ENCODE peak calls at places on chromosomes 7 and 10, in ten cellular contexts. One of them, this sample, is unnamed.

GRCh38 chr7:112202819-112203218 is 3.4 kb downstream of the DOCK4 start:
- DNase-seq in bronchial epithelial cell: no peak
- DNase-seq in pancreas: no peak
- DNase-seq in small intestine: peak; percentile 8
- DNase-seq in uterus: no peak
- DNase-seq in BJ: no peak
- DNase-seq in mesenchymal stem cell: peak; percentile 27
- DNase-seq in fibroblast of lung: no peak
- DNase-seq in brain microvascular endothelial cell: no peak
- DNase-seq in aorta: peak; percentile 49
- DNase-seq in this sample: peak; percentile 27

GRCh38 chr10:50540069-50540825 is 83.5 kb downstream of the SGMS1 start:
- DNase-seq in small intestine: no peak
- DNase-seq in aorta: no peak
- DNase-seq in pancreas: no peak
- DNase-seq in BJ: no peak
- DNase-seq in uterus: no peak
- DNase-seq in mesenchymal stem cell: no peak
- DNase-seq in bronchial epithelial cell: peak; percentile 45
- DNase-seq in fibroblast of lung: no peak
- DNase-seq in brain microvascular endothelial cell: no peak
- DNase-seq in this sample: no peak

GRCh38 chr7:49483142-49483541 is 290.3 kb upstream of the VWC2 start:
- DNase-seq in pancreas: peak; percentile 8
- DNase-seq in aorta: no peak
- DNase-seq in mesenchymal stem cell: no peak
- DNase-seq in uterus: no peak
- DNase-seq in BJ: no peak
- DNase-seq in fibroblast of lung: no peak
- DNase-seq in brain microvascular endothelial cell: no peak
- DNase-seq in small intestine: no peak
- DNase-seq in bronchial epithelial cell: no peak
- DNase-seq in this sample: no peak

GRCh38 chr7:7670490-7670889 is 29.9 kb downstream of the UMAD1 start:
- DNase-seq in aorta: no peak
- DNase-seq in BJ: no peak
- DNase-seq in fibroblast of lung: no peak
- DNase-seq in pancreas: no peak
- DNase-seq in small intestine: no peak
- DNase-seq in mesenchymal stem cell: no peak
- DNase-seq in brain microvascular endothelial cell: no peak
- DNase-seq in bronchial epithelial cell: no peak
- DNase-seq in uterus: no peak
- DNase-seq in this sample: no peak

GRCh38 chr10:114545071-114545470 is 113.0 kb downstream of the ABLIM1 start:
- DNase-seq in mesenchymal stem cell: no peak
- DNase-seq in brain microvascular endothelial cell: no peak
- DNase-seq in fibroblast of lung: peak; percentile 30
- DNase-seq in BJ: no peak
- DNase-seq in bronchial epithelial cell: peak; percentile 34
- DNase-seq in pancreas: no peak
- DNase-seq in aorta: no peak
- DNase-seq in small intestine: no peak
- DNase-seq in uterus: no peak
- DNase-seq in this sample: no peak

GRCh38 chr10:90326498-90327267 is 531.2 kb downstream of the HTR7 start:
- DNase-seq in pancreas: no peak
- DNase-seq in small intestine: no peak
- DNase-seq in mesenchymal stem cell: peak; percentile 45
- DNase-seq in uterus: no peak
- DNase-seq in bronchial epithelial cell: peak; percentile 55
- DNase-seq in brain microvascular endothelial cell: peak; percentile 23
- DNase-seq in aorta: no peak
- DNase-seq in fibroblast of lung: peak; percentile 82
- DNase-seq in BJ: no peak
- DNase-seq in this sample: no peak

GRCh38 chr7:102991540-102992214 is 78.9 kb downstream of the LRRC17 start:
- DNase-seq in bronchial epithelial cell: peak; percentile 96
- DNase-seq in pancreas: peak; percentile 73
- DNase-seq in uterus: no peak
- DNase-seq in aorta: no peak
- DNase-seq in fibroblast of lung: peak; percentile 100
- DNase-seq in brain microvascular endothelial cell: peak; percentile 97
- DNase-seq in mesenchymal stem cell: peak; percentile 97
- DNase-seq in BJ: peak; percentile 74
- DNase-seq in small intestine: peak; percentile 73
- DNase-seq in this sample: peak; percentile 55

GRCh38 chr10:62651341-62651740 is 153.2 kb upstream of the ADO start:
- DNase-seq in uterus: no peak
- DNase-seq in pancreas: no peak
- DNase-seq in bronchial epithelial cell: peak; percentile 5
- DNase-seq in fibroblast of lung: peak; percentile 69
- DNase-seq in mesenchymal stem cell: no peak
- DNase-seq in brain microvascular endothelial cell: no peak
- DNase-seq in aorta: no peak
- DNase-seq in small intestine: no peak
- DNase-seq in BJ: no peak
- DNase-seq in this sample: no peak

GRCh38 chr7:137760111-137760510 is 86.7 kb downstream of the DGKI start:
- DNase-seq in BJ: no peak
- DNase-seq in pancreas: peak; percentile 30
- DNase-seq in small intestine: no peak
- DNase-seq in aorta: no peak
- DNase-seq in mesenchymal stem cell: no peak
- DNase-seq in brain microvascular endothelial cell: no peak
- DNase-seq in uterus: peak; percentile 19
- DNase-seq in fibroblast of lung: peak; percentile 59
- DNase-seq in bronchial epithelial cell: no peak
- DNase-seq in this sample: no peak

GRCh38 chr10:3091921-3092320 is 24.6 kb downstream of the PFKP start:
- DNase-seq in BJ: no peak
- DNase-seq in uterus: no peak
- DNase-seq in fibroblast of lung: no peak
- DNase-seq in small intestine: no peak
- DNase-seq in aorta: no peak
- DNase-seq in pancreas: no peak
- DNase-seq in brain microvascular endothelial cell: no peak
- DNase-seq in mesenchymal stem cell: no peak
- DNase-seq in bronchial epithelial cell: no peak
- DNase-seq in this sample: no peak
- H3K36me3 ChIP-seq in BJ: no peaks in the 10 kb centered on the region
- H3K36me3 ChIP-seq in uterus: no peaks in the 10 kb centered on the region
- H3K36me3 ChIP-seq in fibroblast of lung: peaks cover 5% of the 10 kb centered on the region
- H3K36me3 ChIP-seq in small intestine: no peaks in the 10 kb centered on the region
- H3K36me3 ChIP-seq in aorta: no peaks in the 10 kb centered on the region
- H3K36me3 ChIP-seq in pancreas: no peaks in the 10 kb centered on the region
- H3K36me3 ChIP-seq in brain microvascular endothelial cell: peaks cover 4% of the 10 kb centered on the region
- H3K36me3 ChIP-seq in mesenchymal stem cell: no peaks in the 10 kb centered on the region
- H3K36me3 ChIP-seq in bronchial epithelial cell: peaks cover 5% of the 10 kb centered on the region
- H3K36me3 ChIP-seq in this sample: no peaks in the 10 kb centered on the region

DNA sequence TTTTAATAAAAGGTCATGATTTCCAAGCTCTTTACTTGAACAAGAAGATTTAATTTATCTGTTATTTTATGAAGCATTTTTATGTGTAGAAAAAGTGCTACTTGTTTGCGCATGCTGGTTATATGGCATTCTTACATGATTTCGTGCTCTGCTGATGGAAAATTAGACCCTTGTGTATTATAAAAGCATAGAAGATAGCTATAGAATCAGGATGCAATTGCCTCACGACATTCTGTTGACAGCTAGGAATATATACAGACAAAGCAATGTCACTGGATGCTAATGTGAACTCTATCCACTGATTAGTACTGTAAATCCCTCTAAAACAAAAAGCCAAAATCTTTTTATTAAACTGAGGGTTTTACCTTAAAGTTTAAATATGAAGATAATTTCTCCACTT is 255.9 kb downstream of the MDFIC start:
- DNase-seq in mesenchymal stem cell: no peak
- DNase-seq in aorta: no peak
- DNase-seq in brain microvascular endothelial cell: no peak
- DNase-seq in fibroblast of lung: no peak
- DNase-seq in uterus: no peak
- DNase-seq in pancreas: no peak
- DNase-seq in BJ: no peak
- DNase-seq in bronchial epithelial cell: no peak
- DNase-seq in small intestine: no peak
- DNase-seq in this sample: no peak
- H3K4me3 ChIP-seq in mesenchymal stem cell: no peak overlapping the region
- H3K4me3 ChIP-seq in aorta: no peak overlapping the region
- H3K4me3 ChIP-seq in brain microvascular endothelial cell: no peak overlapping the region
- H3K4me3 ChIP-seq in fibroblast of lung: no peak overlapping the region
- H3K4me3 ChIP-seq in uterus: no peak overlapping the region
- H3K4me3 ChIP-seq in pancreas: no peak overlapping the region
- H3K4me3 ChIP-seq in BJ: no peak overlapping the region
- H3K4me3 ChIP-seq in bronchial epithelial cell: no peak overlapping the region
- H3K4me3 ChIP-seq in small intestine: no peak overlapping the region
- H3K4me3 ChIP-seq in this sample: no peak overlapping the region

DNA sequence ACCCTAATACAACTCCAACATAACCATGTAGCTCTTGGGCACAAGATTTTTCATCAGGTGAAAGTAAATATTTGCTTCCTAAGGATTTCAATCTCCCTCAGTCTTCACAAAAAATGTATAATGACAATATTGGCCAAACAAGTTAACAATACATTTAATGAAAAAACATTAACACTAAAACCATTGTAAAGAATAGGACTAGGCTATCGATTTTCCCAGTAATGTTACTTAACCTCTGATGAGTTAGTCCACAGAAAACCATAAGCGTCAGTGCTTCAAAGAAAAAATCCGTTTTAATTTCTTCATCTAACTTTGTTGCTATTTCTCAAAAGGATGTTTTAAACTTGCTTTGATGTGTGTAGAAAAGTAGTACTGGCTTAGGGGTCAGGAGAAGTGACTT is 1.2 kb downstream of the ZNF33B start:
- DNase-seq in BJ: no peak
- DNase-seq in mesenchymal stem cell: peak; percentile 1
- DNase-seq in uterus: no peak
- DNase-seq in small intestine: no peak
- DNase-seq in brain microvascular endothelial cell: no peak
- DNase-seq in pancreas: no peak
- DNase-seq in aorta: no peak
- DNase-seq in bronchial epithelial cell: peak; percentile 12
- DNase-seq in fibroblast of lung: no peak
- DNase-seq in this sample: no peak
- H3K36me3 ChIP-seq in BJ: no peaks in the 10 kb centered on the region
- H3K36me3 ChIP-seq in mesenchymal stem cell: peaks cover 2% of the 10 kb centered on the region
- H3K36me3 ChIP-seq in uterus: no peaks in the 10 kb centered on the region
- H3K36me3 ChIP-seq in small intestine: peaks cover 1% of the 10 kb centered on the region
- H3K36me3 ChIP-seq in brain microvascular endothelial cell: no peaks in the 10 kb centered on the region
- H3K36me3 ChIP-seq in pancreas: peaks cover 5% of the 10 kb centered on the region
- H3K36me3 ChIP-seq in aorta: no peaks in the 10 kb centered on the region
- H3K36me3 ChIP-seq in bronchial epithelial cell: no peaks in the 10 kb centered on the region
- H3K36me3 ChIP-seq in fibroblast of lung: no peaks in the 10 kb centered on the region
- H3K36me3 ChIP-seq in this sample: no peaks in the 10 kb centered on the region

DNA sequence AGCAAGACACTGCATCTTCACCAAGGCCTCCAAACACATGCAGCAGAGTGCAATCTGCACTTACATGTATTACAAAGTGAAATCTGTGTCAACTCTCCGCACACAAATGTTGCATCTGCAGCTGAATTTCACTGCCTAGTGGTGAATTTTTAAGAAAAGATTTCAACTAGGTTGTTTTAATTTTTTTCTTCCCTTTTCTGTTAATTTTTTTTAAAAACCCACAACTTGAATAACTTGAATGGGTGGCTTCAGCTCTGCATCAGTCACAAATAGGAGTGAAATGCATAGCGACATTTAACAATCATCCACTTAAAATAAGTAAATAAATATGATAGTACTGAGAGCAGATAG is 5.9 kb downstream of the HOXA13 start:
- DNase-seq in bronchial epithelial cell: no peak
- DNase-seq in BJ: no peak
- DNase-seq in pancreas: no peak
- DNase-seq in fibroblast of lung: no peak
- DNase-seq in small intestine: no peak
- DNase-seq in aorta: no peak
- DNase-seq in mesenchymal stem cell: no peak
- DNase-seq in uterus: no peak
- DNase-seq in brain microvascular endothelial cell: no peak
- DNase-seq in this sample: no peak
- H3K4me3 ChIP-seq in bronchial epithelial cell: no peak overlapping the region
- H3K4me3 ChIP-seq in BJ: peak overlapping the region; percentile 55
- H3K4me3 ChIP-seq in pancreas: no peak overlapping the region
- H3K4me3 ChIP-seq in fibroblast of lung: no peak overlapping the region
- H3K4me3 ChIP-seq in small intestine: no peak overlapping the region
- H3K4me3 ChIP-seq in aorta: no peak overlapping the region
- H3K4me3 ChIP-seq in mesenchymal stem cell: no peak overlapping the region
- H3K4me3 ChIP-seq in uterus: no peak overlapping the region
- H3K4me3 ChIP-seq in brain microvascular endothelial cell: no peak overlapping the region
- H3K4me3 ChIP-seq in this sample: no peak overlapping the region

GRCh38 chr7:34895202-34895601 is 142.1 kb downstream of the DPY19L1 start:
- DNase-seq in uterus: no peak
- DNase-seq in small intestine: no peak
- DNase-seq in pancreas: no peak
- DNase-seq in bronchial epithelial cell: no peak
- DNase-seq in mesenchymal stem cell: no peak
- DNase-seq in aorta: no peak
- DNase-seq in brain microvascular endothelial cell: no peak
- DNase-seq in BJ: no peak
- DNase-seq in fibroblast of lung: no peak
- DNase-seq in this sample: no peak

GRCh38 chr7:34886856-34887255 is 150.4 kb downstream of the DPY19L1 start:
- DNase-seq in brain microvascular endothelial cell: no peak
- DNase-seq in aorta: no peak
- DNase-seq in bronchial epithelial cell: peak; percentile 27
- DNase-seq in BJ: no peak
- DNase-seq in mesenchymal stem cell: no peak
- DNase-seq in pancreas: no peak
- DNase-seq in uterus: no peak
- DNase-seq in small intestine: no peak
- DNase-seq in fibroblast of lung: no peak
- DNase-seq in this sample: peak; percentile 1

GRCh38 chr7:34889951-34890350 is 147.3 kb downstream of the DPY19L1 start:
- DNase-seq in pancreas: no peak
- DNase-seq in fibroblast of lung: no peak
- DNase-seq in aorta: no peak
- DNase-seq in uterus: no peak
- DNase-seq in bronchial epithelial cell: no peak
- DNase-seq in BJ: no peak
- DNase-seq in small intestine: no peak
- DNase-seq in brain microvascular endothelial cell: no peak
- DNase-seq in mesenchymal stem cell: no peak
- DNase-seq in this sample: no peak
- H3K36me3 ChIP-seq in pancreas: no peaks in the 10 kb centered on the region
- H3K36me3 ChIP-seq in fibroblast of lung: no peaks in the 10 kb centered on the region
- H3K36me3 ChIP-seq in aorta: no peaks in the 10 kb centered on the region
- H3K36me3 ChIP-seq in uterus: no peaks in the 10 kb centered on the region
- H3K36me3 ChIP-seq in bronchial epithelial cell: no peaks in the 10 kb centered on the region
- H3K36me3 ChIP-seq in BJ: no peaks in the 10 kb centered on the region
- H3K36me3 ChIP-seq in small intestine: no peaks in the 10 kb centered on the region
- H3K36me3 ChIP-seq in brain microvascular endothelial cell: no peaks in the 10 kb centered on the region
- H3K36me3 ChIP-seq in mesenchymal stem cell: no peaks in the 10 kb centered on the region
- H3K36me3 ChIP-seq in this sample: no peaks in the 10 kb centered on the region

GRCh38 chr7:26083113-26083512 is 68.9 kb upstream of the NFE2L3 start:
- DNase-seq in aorta: no peak
- DNase-seq in mesenchymal stem cell: no peak
- DNase-seq in small intestine: no peak
- DNase-seq in fibroblast of lung: peak; percentile 70
- DNase-seq in bronchial epithelial cell: peak; percentile 92
- DNase-seq in uterus: no peak
- DNase-seq in BJ: no peak
- DNase-seq in pancreas: no peak
- DNase-seq in brain microvascular endothelial cell: no peak
- DNase-seq in this sample: no peak
- H3K4me3 ChIP-seq in aorta: no peak overlapping the region
- H3K4me3 ChIP-seq in mesenchymal stem cell: no peak overlapping the region
- H3K4me3 ChIP-seq in small intestine: no peak overlapping the region
- H3K4me3 ChIP-seq in fibroblast of lung: no peak overlapping the region
- H3K4me3 ChIP-seq in bronchial epithelial cell: no peak overlapping the region
- H3K4me3 ChIP-seq in uterus: no peak overlapping the region
- H3K4me3 ChIP-seq in BJ: no peak overlapping the region
- H3K4me3 ChIP-seq in pancreas: no peak overlapping the region
- H3K4me3 ChIP-seq in brain microvascular endothelial cell: no peak overlapping the region
- H3K4me3 ChIP-seq in this sample: no peak overlapping the region

GRCh38 chr7:44057181-44057848 is 8.1 kb downstream of the PGAM2 start:
- DNase-seq in brain microvascular endothelial cell: no peak
- DNase-seq in uterus: peak; percentile 10
- DNase-seq in bronchial epithelial cell: no peak
- DNase-seq in small intestine: no peak
- DNase-seq in pancreas: no peak
- DNase-seq in aorta: no peak
- DNase-seq in BJ: no peak
- DNase-seq in mesenchymal stem cell: no peak
- DNase-seq in fibroblast of lung: no peak
- DNase-seq in this sample: no peak
- H3K36me3 ChIP-seq in brain microvascular endothelial cell: peaks cover 85% of the 10 kb centered on the region
- H3K36me3 ChIP-seq in uterus: no peaks in the 10 kb centered on the region
- H3K36me3 ChIP-seq in bronchial epithelial cell: peaks cover 39% of the 10 kb centered on the region
- H3K36me3 ChIP-seq in small intestine: peaks cover 23% of the 10 kb centered on the region
- H3K36me3 ChIP-seq in pancreas: peaks cover 42% of the 10 kb centered on the region
- H3K36me3 ChIP-seq in aorta: peaks cover 9% of the 10 kb centered on the region
- H3K36me3 ChIP-seq in BJ: peaks cover 54% of the 10 kb centered on the region
- H3K36me3 ChIP-seq in mesenchymal stem cell: peaks cover 96% of the 10 kb centered on the region
- H3K36me3 ChIP-seq in fibroblast of lung: peaks cover 36% of the 10 kb centered on the region
- H3K36me3 ChIP-seq in this sample: peaks cover 24% of the 10 kb centered on the region

This sample was measured in mucosa of descending colon.